ENCODE peak calls at places on chromosomes 12 and 14, in four cellular contexts. Y is breast epithelium, J is T-cell, B is HuH-7. V is an unnamed sample.

GRCh38 chr14:30908826-30909225 is 34.5 kb downstream of the COCH start:
- DNase-seq in Y (no peak), B (no peak), J (no peak), V (no peak)

GRCh38 chr12:52602552-52602951 is 1.3 kb upstream of the KRT72 start:
- DNase-seq in B (no peak), J (no peak), Y (no peak), V (no peak)

GRCh38 chr12:5923043-5923605 is 21.9 kb downstream of the ANO2 start:
- DNase-seq in Y (no peak), B (no peak), J (no peak), V (no peak)

GRCh38 chr12:45338272-45338671 is 122.4 kb downstream of the ANO6 start:
- DNase-seq in B (no peak), J (no peak), Y (no peak), V (no peak)

GRCh38 chr12:109735051-109735521 is 21.5 kb downstream of the FAM222A start:
- DNase-seq in J (no peak), Y (no peak), B (no peak), V (no peak)

GRCh38 chr14:105138021-105138541 is 30.5 kb downstream of the JAG2 start:
- DNase-seq in B (no peak), Y (no peak), J (no peak), V (no peak)

GRCh38 chr12:96195845-96196451 is 1.8 kb downstream of the ELK3 start:
- DNase-seq in Y (no peak), J (no peak), B (no peak), V (peak; percentile 51)

GRCh38 chr14:64692189-64692588 is 12.0 kb upstream of the PLEKHG3 start:
- DNase-seq in B (no peak), Y (no peak), J (no peak), V (no peak)

GRCh38 chr14:50667491-50668007 is 557 bp downstream of the SAV1 start:
- DNase-seq in B (no peak), Y (no peak), J (peak; percentile 1), V (peak; percentile 5)

GRCh38 chr12:95717336-95717928 is 73.1 kb downstream of the NTN4 start:
- DNase-seq in B (no peak), Y (no peak), J (no peak), V (no peak)

GRCh38 chr14:61477845-61478438 is 156.6 kb downstream of the PRKCH start:
- DNase-seq in Y (peak; percentile 68), J (no peak), B (no peak), V (no peak)

GRCh38 chr12:118357327-118358007 is 15.2 kb downstream of the TAOK3 start:
- DNase-seq in Y (no peak), J (no peak), B (no peak), V (peak; percentile 54)

GRCh38 chr12:81987351-81987750 is 228.2 kb upstream of the PPFIA2 start:
- DNase-seq in Y (no peak), J (no peak), B (no peak), V (no peak)

GRCh38 chr12:51972424-51972812 is 20.9 kb downstream of the ACVR1B start:
- DNase-seq in J (no peak), Y (no peak), B (no peak), V (no peak)

GRCh38 chr12:57467212-57467874 is 7.8 kb downstream of the GLI1 start:
- DNase-seq in J (no peak), Y (no peak), B (no peak), V (no peak)

GRCh38 chr14:101604935-101605767 is 43.9 kb downstream of the DIO3 start:
- DNase-seq in J (no peak), B (no peak), Y (peak; percentile 10), V (no peak)

GRCh38 chr12:104604070-104604994 is 147.6 kb downstream of the CHST11 start:
- DNase-seq in J (peak; percentile 5), Y (peak; percentile 51), B (no peak), V (peak; percentile 93)

GRCh38 chr12:5965950-5966383 is 20.9 kb upstream of the ANO2 start:
- DNase-seq in Y (no peak), B (peak; percentile 62), J (no peak), V (peak; percentile 88)